ENCODE peak calls at places on chromosomes 2 and 18, in six cellular contexts. N is prostate gland, H is Peyer's patch, J is fibroblast of mammary gland, K is HCT116, L is kidney epithelial cell. S is an unnamed sample.

GRCh38 chr2:152165306-152165705 is 10.3 kb downstream of the STAM2 start:
- DNase-seq in J (no peak), H (no peak), K (no peak), N (no peak), L (no peak), S (no peak)

GRCh38 chr18:24014986-24015896 is 687 bp downstream of the TTC39C start:
- DNase-seq in J (peak; percentile 81), L (no peak), K (no peak), N (peak; percentile 40), H (peak; percentile 65), S (no peak)

GRCh38 chr2:207337234-207338219 is 171.8 kb upstream of the KLF7 start:
- DNase-seq in K (peak; percentile 94), N (no peak), J (peak; percentile 55), L (peak; percentile 53), H (no peak), S (no peak)

GRCh38 chr18:51151568-51152511 is 45.6 kb downstream of the MEX3C start:
- DNase-seq in K (no peak), L (no peak), J (no peak), N (no peak), H (no peak), S (peak; percentile 57)

GRCh38 chr2:218036371-218036770 is 32.7 kb upstream of the RUFY4 start:
- DNase-seq in K (no peak), N (no peak), J (no peak), H (no peak), L (no peak), S (no peak)

GRCh38 chr2:225030893-225031292 is 11.4 kb downstream of the DOCK10 start:
- DNase-seq in L (no peak), N (no peak), J (no peak), K (no peak), H (no peak), S (no peak)

GRCh38 chr2:74260495-74260894 is 62.1 kb downstream of the MTHFD2 start:
- DNase-seq in J (no peak), N (no peak), L (no peak), K (no peak), H (no peak), S (no peak)

GRCh38 chr18:73879328-73879727 is 268.3 kb downstream of the FBXO15 start:
- DNase-seq in J (no peak), H (no peak), L (no peak), K (no peak), N (no peak), S (no peak)

GRCh38 chr2:101699191-101699938 is 1.9 kb downstream of the MAP4K4 start:
- DNase-seq in K (no peak), N (no peak), J (peak; percentile 14), L (no peak), H (no peak), S (no peak)

GRCh38 chr2:15673919-15674636 is 82.4 kb downstream of the DDX1 start:
- DNase-seq in J (peak; percentile 20), H (no peak), K (peak; percentile 6), N (no peak), L (peak; percentile 72), S (no peak)

GRCh38 chr2:9380702-9381628 is 42.4 kb downstream of the ITGB1BP1 start:
- DNase-seq in N (no peak), L (no peak), J (peak; percentile 97), H (peak; percentile 45), K (peak; percentile 71), S (no peak)

GRCh38 chr2:38254796-38255195 is 122.3 kb downstream of the ATL2 start:
- DNase-seq in J (no peak), L (peak; percentile 42), H (no peak), K (no peak), N (no peak), S (no peak)

GRCh38 chr2:31413025-31413424 is 1.5 kb downstream of the XDH start:
- DNase-seq in N (no peak), K (no peak), J (peak; percentile 60), H (no peak), L (no peak), S (no peak)

GRCh38 chr18:5546660-5547059 is 2.9 kb upstream of the EPB41L3 start:
- DNase-seq in K (no peak), N (no peak), L (peak; percentile 21), H (no peak), J (peak; percentile 77), S (no peak)

GRCh38 chr18:77442393-77442792 is 192.7 kb downstream of the GALR1 start:
- DNase-seq in H (no peak), K (no peak), L (no peak), J (no peak), N (no peak), S (no peak)

DNA sequence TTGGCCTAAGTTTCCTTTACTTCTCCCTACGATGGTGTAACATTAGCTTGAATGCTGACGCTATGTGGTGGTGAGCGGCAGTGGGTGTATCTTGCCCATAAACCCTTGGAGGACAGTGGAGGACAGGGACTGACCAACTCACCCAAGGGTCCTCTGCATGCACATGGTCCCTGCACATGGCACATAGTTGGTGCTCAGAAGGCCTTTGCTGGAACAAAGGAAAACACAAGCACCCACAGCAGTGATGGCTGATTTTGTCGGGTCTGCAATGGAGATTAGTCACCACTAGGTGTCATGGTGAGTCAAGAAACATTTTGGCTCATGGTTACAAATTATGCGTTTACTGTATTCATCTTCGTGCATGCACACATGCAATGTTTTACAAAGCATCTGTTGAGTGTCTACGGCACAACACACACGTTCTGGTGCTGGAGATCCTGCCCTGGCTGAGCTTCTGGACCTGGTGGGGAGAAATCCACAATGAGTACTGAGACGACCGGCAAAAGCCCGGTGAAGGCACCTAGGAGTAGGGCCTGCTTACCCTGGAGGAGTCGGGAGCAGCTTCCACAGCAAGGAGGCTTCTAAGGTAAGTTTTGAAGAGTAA is 44.0 kb downstream of the PDCL3 start:
- DNase-seq in J (peak; percentile 54), H (no peak), K (peak; percentile 41), N (no peak), L (no peak), S (peak; percentile 68)
- TF ChIP-seq CTCF in J (peak; percentile 89), H (peak; percentile 71), K (peak; percentile 85), N (peak; percentile 68), L (peak; percentile 78), S (peak; percentile 78)

DNA sequence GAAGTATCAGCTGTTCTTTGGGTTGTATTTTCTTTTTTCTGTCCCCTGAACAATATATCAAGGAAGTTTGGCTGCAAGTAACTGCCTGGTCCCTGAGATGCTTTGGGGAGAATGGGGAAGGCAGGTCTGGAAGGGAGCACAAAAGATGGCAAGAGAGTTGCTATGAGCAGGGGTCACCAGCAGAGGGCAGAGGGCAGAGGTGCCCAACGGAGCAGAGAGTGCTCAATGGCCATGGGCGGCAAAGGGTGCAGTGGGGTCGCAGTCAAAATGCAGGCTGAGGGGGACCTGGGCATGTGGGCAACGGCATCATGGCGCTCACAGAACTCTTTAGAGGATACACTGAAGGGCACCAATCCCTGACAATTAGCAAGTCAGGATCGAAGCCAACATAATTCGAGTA is 107.7 kb upstream of the ATP8B1 start:
- DNase-seq in J (no peak), H (no peak), K (no peak), N (no peak), L (no peak), S (peak; percentile 25)
- TF ChIP-seq CTCF in J (peak; percentile 48), H (peak; percentile 23), K (peak; percentile 75), N (no peak), L (peak; percentile 42), S (peak; percentile 58)

GRCh38 chr2:168295051-168295450 is 47.7 kb upstream of the STK39 start:
- DNase-seq in J (no peak), L (no peak), N (no peak), H (no peak), K (no peak), S (no peak)

GRCh38 chr2:168290391-168290790 is 43.0 kb upstream of the STK39 start:
- DNase-seq in K (no peak), N (no peak), L (no peak), H (no peak), J (no peak), S (no peak)

GRCh38 chr2:168294409-168294808 is 47.0 kb upstream of the STK39 start:
- DNase-seq in J (no peak), H (no peak), N (no peak), L (no peak), K (no peak), S (no peak)

GRCh38 chr2:168289880-168290279 is 42.5 kb upstream of the STK39 start:
- DNase-seq in N (no peak), J (no peak), H (no peak), K (no peak), L (no peak), S (no peak)

GRCh38 chr2:168293766-168294165 is 46.4 kb upstream of the STK39 start:
- DNase-seq in L (no peak), N (no peak), H (no peak), J (peak; percentile 5), K (no peak), S (no peak)
- TF ChIP-seq CTCF in L (no peak), N (no peak), H (peak; percentile 15), J (peak; percentile 16), K (no peak), S (no peak)

DNA sequence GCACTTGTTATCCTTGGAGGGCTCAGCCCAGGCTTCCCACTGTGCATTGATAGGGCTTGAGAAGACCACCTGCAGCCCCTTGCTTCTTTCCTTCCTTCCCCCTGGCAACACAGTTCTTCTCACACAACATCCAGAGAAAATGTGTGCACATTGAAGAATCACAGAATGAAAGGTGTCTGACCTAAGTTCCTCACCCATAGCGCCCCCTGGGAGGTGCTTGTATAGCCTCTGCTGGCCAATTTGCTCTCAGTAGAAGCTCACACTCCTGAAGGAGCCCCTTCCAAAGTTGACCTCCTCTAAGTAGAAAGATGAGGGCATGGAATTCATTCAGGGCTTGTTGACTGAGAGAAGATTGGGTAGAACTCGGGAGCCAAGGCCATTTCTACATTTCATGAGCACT is 758.4 kb upstream of the KLHL29 start:
- DNase-seq in H (no peak), N (no peak), K (no peak), J (no peak), L (no peak), S (no peak)
- TF ChIP-seq CTCF in H (no peak), N (no peak), K (no peak), J (no peak), L (peak; percentile 10), S (peak; percentile 21)

DNA sequence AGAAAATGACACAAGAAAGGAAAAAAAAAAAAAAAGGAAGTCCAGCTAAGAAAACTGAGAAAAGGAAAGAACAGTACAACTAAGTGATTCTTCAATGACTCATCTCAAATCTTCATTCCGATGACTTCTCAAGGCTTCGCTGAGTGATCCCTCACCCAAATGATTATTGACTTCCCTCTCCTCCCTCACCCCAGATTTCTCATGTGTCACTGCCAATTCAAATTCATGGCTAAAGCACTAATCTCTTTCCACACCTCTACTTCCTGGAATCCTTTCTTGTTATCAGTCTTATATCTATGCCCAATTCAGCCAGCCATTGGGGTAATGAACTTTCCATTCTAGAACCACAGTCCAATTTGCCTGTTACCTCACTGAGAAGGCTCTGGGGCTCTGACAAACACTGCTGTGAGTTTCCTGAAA is 7.2 kb upstream of the ABCB11 start:
- DNase-seq in L (peak; percentile 29), N (no peak), K (no peak), J (peak; percentile 75), H (no peak), S (peak; percentile 12)
- TF ChIP-seq CTCF in L (no peak), N (no peak), K (no peak), J (no peak), H (no peak), S (no peak)

S was measured in GM13977.